ENCODE peak calls at places on chromosomes 3 and 15, in five cellular contexts. D is H1, A is GM12878, L is HepG2, J is K562. K is an unnamed sample. For H3K36me3, the result is how much of the 10 kb centered on the place peaks cover.

GRCh38 chr3:129529436-129530210 is 1.2 kb downstream of the RHO start:
- DNase-seq in J (no peak), L (no peak), D (no peak), A (no peak), K (no peak)

GRCh38 chr3:127172211-127172610 is 20.7 kb upstream of the PRR23E start:
- DNase-seq in D (peak), A (no peak), J (no peak), L (no peak), K (no peak)

GRCh38 chr3:194964809-194965208 is 279.1 kb downstream of the FAM43A start:
- DNase-seq in L (no peak), A (no peak), J (no peak), D (no peak), K (no peak)

GRCh38 chr3:50862221-50862620 is 187.5 kb downstream of the DOCK3 start:
- DNase-seq in J (no peak), D (no peak), L (no peak), A (no peak), K (no peak)

GRCh38 chr3:127710473-127710941 is 37.8 kb downstream of the ABTB1 start:
- DNase-seq in J (no peak), D (no peak), L (no peak), A (no peak), K (no peak)

GRCh38 chr15:85618956-85619491 is 175.7 kb downstream of the KLHL25 start:
- DNase-seq in A (no peak), L (no peak), D (no peak), J (no peak), K (no peak)

GRCh38 chr3:33061782-33062181 is 35.2 kb downstream of the GLB1 start:
- DNase-seq in J (no peak), A (no peak), L (no peak), D (no peak), K (no peak)

GRCh38 chr3:150933473-150934008 is 28.3 kb upstream of the MINDY4B start:
- DNase-seq in D (no peak), J (no peak), A (no peak), L (no peak), K (no peak)

GRCh38 chr15:75840659-75841058 is 2.6 kb upstream of the UBE2Q2 start:
- DNase-seq in A (no peak), D (no peak), J (no peak), L (no peak), K (peak)

GRCh38 chr3:64354221-64354620 is 129.0 kb upstream of the PRICKLE2 start:
- DNase-seq in L (no peak), D (no peak), A (no peak), J (no peak), K (no peak)

GRCh38 chr15:38130200-38130567 is 122.5 kb upstream of the SPRED1 start:
- DNase-seq in A (peak), D (no peak), L (no peak), J (no peak), K (no peak)

GRCh38 chr3:123444744-123445143 is 4.1 kb downstream of the ADCY5 start:
- DNase-seq in D (no peak), A (no peak), L (no peak), J (no peak), K (no peak)

GRCh38 chr3:99023590-99024192 is 122.2 kb upstream of the DCBLD2 start:
- DNase-seq in D (no peak), J (peak), A (no peak), L (peak), K (peak)

GRCh38 chr15:48381861-48382260 is 50.6 kb downstream of the DUT start:
- DNase-seq in J (no peak), L (no peak), D (peak), A (no peak), K (no peak)

GRCh38 chr3:138165061-138165460 is 9.7 kb downstream of the DBR1 start:
- DNase-seq in L (no peak), J (no peak), D (no peak), A (no peak), K (no peak)

GRCh38 chr3:142239421-142239820 is 14.0 kb upstream of the GK5 start:
- DNase-seq in D (no peak), L (no peak), J (no peak), A (no peak), K (no peak)

GRCh38 chr3:76753599-76753998 is 286.3 kb upstream of the ROBO2 start:
- DNase-seq in J (no peak), L (peak), D (no peak), A (no peak), K (no peak)

GRCh38 chr3:128394033-128394432 is 72.7 kb downstream of the DNAJB8 start:
- DNase-seq in D (no peak), L (no peak), J (no peak), A (no peak), K (peak)

GRCh38 chr3:79491029-79491634 is 276.7 kb downstream of the ROBO1 start:
- DNase-seq in J (no peak), L (no peak), A (no peak), D (no peak), K (no peak)

GRCh38 chr3:37456270-37456708 is 281.9 kb upstream of the LRRFIP2 start:
- DNase-seq in L (no peak), J (no peak), D (no peak), A (no peak), K (peak)

GRCh38 chr3:24951186-24951585 is 456.5 kb upstream of the THRB start:
- DNase-seq in D (no peak), J (no peak), L (no peak), A (no peak), K (no peak)

GRCh38 chr3:133643611-133644010 is 18.1 kb downstream of the TOPBP1 start:
- DNase-seq in D (no peak), L (no peak), J (no peak), A (no peak), K (no peak)

GRCh38 chr15:70013647-70014310 is 83.9 kb downstream of the TLE3 start:
- DNase-seq in L (no peak), J (no peak), D (no peak), A (no peak), K (no peak)

GRCh38 chr15:100671858-100672543 is 69.6 kb downstream of the ASB7 start:
- DNase-seq in J (peak), A (no peak), D (no peak), L (peak), K (peak)

GRCh38 chr3:58946875-58947274 is 103.0 kb downstream of the CFAP20DC start:
- DNase-seq in D (no peak), L (peak), A (no peak), J (no peak), K (no peak)

GRCh38 chr3:70726966-70727365 is 414.5 kb upstream of the MDFIC2 start:
- DNase-seq in L (no peak), A (no peak), D (no peak), J (no peak), K (no peak)

GRCh38 chr3:64023861-64024223 is 548 bp upstream of the PSMD6 start:
- DNase-seq in L (peak), J (no peak), A (no peak), D (no peak), K (no peak)

GRCh38 chr15:77402740-77403379 is 17.0 kb downstream of the PEAK1 start:
- DNase-seq in J (no peak), L (no peak), A (no peak), D (no peak), K (no peak)

GRCh38 chr3:130699765-130700164 is 46.9 kb downstream of the PIK3R4 start:
- DNase-seq in A (no peak), L (peak), J (peak), D (no peak), K (no peak)

GRCh38 chr3:196175116-196175625 is 36.0 kb downstream of the ZDHHC19 start:
- DNase-seq in A (no peak), D (no peak), J (no peak), L (no peak), K (peak)

GRCh38 chr15:62603757-62604156 is 438.7 kb upstream of the C2CD4B start:
- DNase-seq in J (no peak), A (no peak), L (no peak), D (no peak), K (no peak)

GRCh38 chr3:127354761-127355160 is 66.9 kb upstream of the PRR20G start:
- DNase-seq in D (peak), J (no peak), A (no peak), L (no peak), K (no peak)

GRCh38 chr3:171374260-171374659 is 85.9 kb downstream of the TNIK start:
- DNase-seq in D (no peak), L (no peak), A (no peak), J (no peak), K (no peak)

GRCh38 chr3:122000936-122001605 is 21.0 kb downstream of the ILDR1 start:
- DNase-seq in A (no peak), J (peak), L (peak), D (no peak), K (no peak)

GRCh38 chr15:96703794-96704550 is 373.5 kb downstream of the NR2F2 start:
- DNase-seq in J (no peak), A (no peak), D (no peak), L (no peak), K (no peak)

GRCh38 chr15:82133251-82133650 is 87.4 kb upstream of the MEX3B start:
- DNase-seq in J (no peak), D (no peak), A (no peak), L (no peak), K (no peak)

GRCh38 chr15:67241132-67241855 is 13.2 kb downstream of the AAGAB start:
- DNase-seq in D (no peak), J (no peak), L (no peak), A (peak), K (no peak)

GRCh38 chr3:108302570-108302969 is 6.2 kb downstream of the HHLA2 start:
- DNase-seq in J (no peak), A (no peak), L (no peak), D (no peak), K (no peak)

GRCh38 chr3:108305484-108306172 is 9.3 kb downstream of the HHLA2 start:
- DNase-seq in D (no peak), J (no peak), L (no peak), A (no peak), K (no peak)

GRCh38 chr3:108300103-108300849 is 3.9 kb downstream of the HHLA2 start:
- DNase-seq in D (no peak), A (no peak), J (no peak), L (no peak), K (no peak)

GRCh38 chr3:108298056-108298455 is 1.7 kb downstream of the HHLA2 start:
- DNase-seq in J (no peak), A (no peak), D (no peak), L (no peak), K (no peak)

DNA sequence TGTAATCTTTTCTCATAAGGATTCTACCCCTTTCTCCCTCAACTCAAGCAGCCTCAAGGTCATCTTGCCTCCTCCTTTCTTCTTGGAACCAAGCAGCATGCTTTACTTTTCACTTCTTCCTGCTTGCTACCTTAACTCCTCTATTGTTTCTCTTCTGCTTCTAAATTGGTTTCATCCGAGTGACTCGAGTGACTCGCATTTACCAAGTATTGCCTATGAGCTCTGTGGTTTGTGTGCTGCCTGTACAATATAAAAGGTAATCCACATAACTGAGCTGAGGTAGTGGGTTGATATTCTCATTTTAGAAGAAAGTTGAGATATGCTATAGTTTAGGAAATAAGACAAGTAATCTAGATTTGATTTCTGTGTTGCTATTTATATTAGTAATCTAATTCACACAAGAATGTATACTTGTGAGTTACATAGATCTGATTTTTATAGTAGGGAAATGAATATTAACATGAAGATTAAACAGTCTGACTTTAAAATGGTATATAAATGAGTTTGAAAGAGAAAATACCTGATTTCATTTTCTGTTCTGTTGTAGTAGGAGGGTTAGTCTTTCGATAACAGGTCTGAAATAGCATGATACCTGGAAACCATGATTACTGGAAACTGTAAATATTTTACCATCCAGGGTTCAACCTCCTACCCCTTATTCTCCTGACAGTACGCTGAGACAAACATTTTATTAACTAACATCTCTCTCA is 5.5 kb downstream of the HHLA2 start:
- DNase-seq in L (no peak), A (no peak), J (no peak), D (no peak), K (no peak)
- TF ChIP-seq GABPA in L (no peak), A (no peak), J (no peak), D (no peak), K (no peak)

GRCh38 chr15:98942966-98943584 is 64.5 kb downstream of the PGPEP1L start:
- DNase-seq in J (no peak), D (no peak), A (no peak), L (no peak), K (no peak)
- H3K36me3 ChIP-seq in J (under half), D (under half), A (under half), L (under half), K (under half)

DNA sequence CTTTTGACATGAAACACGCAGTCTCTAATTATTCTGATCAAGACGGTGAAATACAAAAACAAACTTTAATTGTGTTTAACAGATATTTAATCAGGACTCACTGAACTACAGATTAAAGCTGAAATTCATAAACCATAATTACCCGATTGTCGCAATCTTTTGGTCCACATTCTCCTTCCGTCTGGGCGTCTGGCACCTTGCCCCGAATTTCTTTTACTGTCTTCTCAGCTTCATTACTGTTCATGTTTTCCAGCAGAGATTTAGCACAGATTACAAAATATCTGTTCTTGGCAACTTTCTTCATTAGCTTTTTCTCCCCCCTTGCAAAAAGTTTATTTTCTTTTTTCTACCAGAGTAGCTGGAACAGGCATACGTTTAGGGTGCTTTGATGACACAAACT is 271.4 kb downstream of the TIGIT start:
- DNase-seq in A (no peak), J (no peak), L (no peak), D (no peak), K (no peak)
- H3K4me3 ChIP-seq in A (no peak), J (no peak), L (no peak), D (no peak), K (no peak)

GRCh38 chr3:105899528-105899927 is 30.7 kb upstream of the CBLB start:
- DNase-seq in J (no peak), L (no peak), A (no peak), D (no peak), K (no peak)
- TF ChIP-seq GABPA in J (no peak), L (no peak), A (no peak), D (no peak), K (no peak)

GRCh38 chr3:183810643-183811594 is 14.5 kb downstream of the MAP6D1 start:
- DNase-seq in A (no peak), D (no peak), J (no peak), L (no peak), K (no peak)

GRCh38 chr3:183809209-183809608 is 16.2 kb downstream of the MAP6D1 start:
- DNase-seq in J (no peak), L (no peak), A (no peak), D (no peak), K (no peak)

GRCh38 chr3:183808355-183808754 is 17.0 kb downstream of the MAP6D1 start:
- DNase-seq in J (no peak), A (no peak), D (no peak), L (no peak), K (no peak)

GRCh38 chr3:183807329-183807728 is 18.0 kb downstream of the MAP6D1 start:
- DNase-seq in A (no peak), D (no peak), J (no peak), L (no peak), K (no peak)

DNA sequence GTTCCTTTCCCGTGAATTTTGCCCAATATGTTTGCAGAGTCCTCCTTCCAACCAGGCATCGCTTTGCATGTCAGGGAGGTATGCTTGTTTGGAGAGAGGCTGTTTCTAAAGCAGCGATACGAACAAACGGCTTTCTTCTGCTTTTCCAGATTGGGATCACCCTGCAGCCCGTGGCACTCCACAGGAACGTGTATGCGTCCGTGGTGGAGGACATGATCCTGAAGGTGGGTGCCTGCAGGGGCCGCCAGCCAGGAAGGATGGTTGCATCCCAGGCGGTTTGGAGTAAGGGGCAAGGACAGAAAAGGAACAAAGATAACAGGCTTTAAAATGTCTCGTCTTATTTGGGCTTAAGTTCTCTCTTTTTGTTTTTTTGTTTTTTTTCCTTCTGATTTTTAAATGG is 17.5 kb downstream of the MAP6D1 start:
- DNase-seq in A (no peak), D (no peak), L (no peak), J (no peak), K (no peak)
- H3K36me3 ChIP-seq in A (under half), D (half or more), L (under half), J (half or more), K (half or more)

DNA sequence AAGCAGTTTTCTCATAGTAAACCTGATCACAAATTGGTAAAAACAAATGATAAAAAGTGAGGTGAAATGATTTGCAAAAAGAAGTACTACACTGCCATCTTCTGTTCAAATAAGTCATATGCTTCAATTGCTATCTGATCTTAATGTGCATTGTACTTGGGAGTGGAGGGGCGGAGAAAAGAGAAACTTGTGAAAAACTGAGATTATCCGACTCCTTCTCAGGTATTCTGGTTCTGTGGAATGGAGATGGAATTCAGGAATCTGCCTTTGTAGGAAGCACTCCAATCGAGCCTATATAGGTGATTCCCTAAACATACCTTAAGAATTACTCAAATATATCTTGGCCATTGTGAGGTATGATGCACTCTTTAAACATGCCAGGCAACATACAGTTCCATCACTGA is 180.6 kb downstream of the CHL1 start:
- DNase-seq in A (no peak), J (no peak), L (peak), D (no peak), K (peak)
- H3K4me3 ChIP-seq in A (no peak), J (no peak), L (no peak), D (no peak), K (peak)

DNA sequence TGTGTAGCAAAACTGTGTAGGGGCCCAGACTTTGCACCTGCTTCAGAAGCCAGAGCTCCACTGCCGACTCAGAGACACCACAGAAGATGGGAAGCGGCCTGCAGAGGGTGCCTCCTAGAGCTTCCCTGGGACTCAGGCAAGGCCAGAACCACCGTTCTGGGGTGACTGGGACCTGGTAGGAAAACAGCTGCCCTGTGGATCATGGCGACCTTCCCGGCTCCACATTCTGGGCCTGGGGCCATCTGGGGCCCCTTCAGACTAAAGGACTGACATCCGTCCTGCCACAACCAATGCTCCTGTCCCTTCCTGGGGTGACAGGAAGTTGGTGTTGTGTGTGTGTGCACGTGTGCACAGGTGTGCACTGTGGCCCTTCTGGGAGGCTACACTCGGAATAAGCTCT is 17.4 kb upstream of the TKT start:
- DNase-seq in J (no peak), L (no peak), A (no peak), D (no peak), K (no peak)
- TF ChIP-seq GABPA in J (no peak), L (no peak), A (no peak), D (no peak), K (no peak)

GRCh38 chr3:186786810-186787375 is 3.5 kb downstream of the EIF4A2 start:
- DNase-seq in J (no peak), L (no peak), A (no peak), D (no peak), K (no peak)

GRCh38 chr3:186785517-186786018 is 2.2 kb downstream of the EIF4A2 start:
- DNase-seq in D (no peak), L (no peak), J (no peak), A (no peak), K (no peak)

GRCh38 chr3:186783070-186783730 is at the start of gene EIF4A2:
- DNase-seq in D (peak), L (peak), A (no peak), J (peak), K (peak)

GRCh38 chr3:186783731-186784515 is 546 bp downstream of the EIF4A2 start:
- DNase-seq in A (no peak), D (peak), L (peak), J (peak), K (peak)

DNA sequence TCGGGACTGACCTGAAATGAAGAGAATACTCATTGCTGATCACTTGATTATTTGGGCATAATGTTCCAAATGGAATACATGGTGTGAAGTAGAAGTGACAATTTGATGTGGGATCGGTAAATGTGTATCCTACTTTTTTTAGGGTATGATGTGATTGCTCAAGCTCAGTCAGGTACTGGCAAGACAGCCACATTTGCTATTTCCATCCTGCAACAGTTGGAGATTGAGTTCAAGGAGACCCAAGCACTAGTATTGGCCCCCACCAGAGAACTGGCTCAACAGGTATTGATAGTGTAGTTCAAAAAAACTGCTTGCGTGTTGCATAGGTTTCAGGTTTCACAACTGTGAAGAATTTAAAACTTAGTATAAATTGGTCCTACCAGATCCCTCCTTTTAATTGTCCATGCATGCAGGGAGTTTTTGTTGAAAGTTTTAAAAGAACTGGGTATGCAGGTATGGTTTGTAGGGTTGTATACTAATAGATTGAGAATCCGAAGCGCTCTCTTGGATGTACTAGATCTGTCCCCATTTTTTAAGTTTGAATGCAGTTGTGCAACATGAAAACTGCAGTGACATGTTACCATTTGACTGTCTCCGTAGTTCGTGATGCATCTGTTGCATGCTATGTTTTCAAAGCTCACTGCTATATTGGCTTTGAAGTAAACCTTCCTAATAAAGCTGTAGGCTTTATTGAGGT is 1.6 kb downstream of the EIF4A2 start:
- DNase-seq in J (no peak), L (no peak), D (no peak), A (no peak), K (no peak)
- H3K36me3 ChIP-seq in J (half or more), L (under half), D (half or more), A (half or more), K (half or more)

K was measured in SK-N-SH.